ENCODE peak calls at places on chromosomes 5 and 9, in four cellular contexts. A is germinal center, I is GM19239, R is NCI-H1417. Q is an unnamed sample.
A peak's percentile ranks its signal among the peaks of the same experiment; 100 is the strongest.

GRCh38 chr5:90932052-90932699 is 373.6 kb downstream of the ADGRV1 start:
- DNase-seq in A (peak; percentile 6), I (peak; percentile 8), R (peak; percentile 6), Q (peak; percentile 52)

GRCh38 chr5:150656191-150657132 is 4.6 kb upstream of the MYOZ3 start:
- DNase-seq in I (peak; percentile 95), A (peak; percentile 96), R (peak; percentile 78), Q (peak; percentile 80)

GRCh38 chr9:128175102-128175563 is 15.1 kb downstream of the BBLN start:
- DNase-seq in I (no peak), A (no peak), R (no peak), Q (no peak)

GRCh38 chr9:126482361-126483044 is 131.2 kb upstream of the LMX1B start:
- DNase-seq in I (no peak), R (peak; percentile 22), A (no peak), Q (no peak)

GRCh38 chr9:34413229-34413852 is 36.6 kb upstream of the MYORG start:
- DNase-seq in A (peak; percentile 45), I (peak; percentile 30), R (no peak), Q (no peak)

GRCh38 chr9:82202808-82203207 is 214.2 kb downstream of the SPATA31D1 start:
- DNase-seq in I (no peak), A (no peak), R (no peak), Q (no peak)

GRCh38 chr5:135234242-135235000 is 164.6 kb downstream of the MACROH2A1 start:
- DNase-seq in A (no peak), I (no peak), R (peak; percentile 22), Q (no peak)

GRCh38 chr9:133537257-133537656 is 2.8 kb downstream of the ADAMTSL2 start:
- DNase-seq in A (no peak), I (no peak), R (no peak), Q (no peak)

GRCh38 chr9:124849801-124850200 is 3.5 kb upstream of the WDR38 start:
- DNase-seq in A (no peak), I (no peak), R (no peak), Q (no peak)

GRCh38 chr5:149442563-149443182 is 63.6 kb upstream of the IL17B start:
- DNase-seq in A (peak; percentile 74), R (peak; percentile 66), I (peak; percentile 75), Q (peak; percentile 91)

GRCh38 chr9:31519011-31519410 is 865.4 kb upstream of the ACO1 start:
- DNase-seq in R (peak; percentile 22), A (no peak), I (no peak), Q (peak; percentile 4)

GRCh38 chr5:194102-194501 is 2.8 kb downstream of the LRRC14B start:
- DNase-seq in I (no peak), A (no peak), R (no peak), Q (no peak)

GRCh38 chr5:165130656-165131055 is 1625.2 kb downstream of the MAT2B start:
- DNase-seq in I (no peak), R (no peak), A (no peak), Q (no peak)

GRCh38 chr5:127307868-127308267 is 17.3 kb downstream of the MEGF10 start:
- DNase-seq in R (no peak), I (no peak), A (no peak), Q (no peak)

GRCh38 chr9:115992834-115993233 is 160.8 kb upstream of the PAPPA start:
- DNase-seq in A (no peak), I (no peak), R (no peak), Q (no peak)

GRCh38 chr5:176365663-176366574 is 632 bp downstream of the ARL10 start:
- DNase-seq in I (no peak), A (peak; percentile 27), R (no peak), Q (peak; percentile 17)

GRCh38 chr5:115939059-115939458 is 23.2 kb upstream of the LVRN start:
- DNase-seq in A (no peak), R (peak; percentile 13), I (no peak), Q (no peak)

GRCh38 chr5:95741458-95741857 is 10.3 kb downstream of the RHOBTB3 start:
- DNase-seq in A (no peak), R (no peak), I (no peak), Q (no peak)